ENCODE peak calls at places on chromosomes 2 and 18, in ten cellular contexts. S is activated CD4-positive, alpha-beta T cell treated with anti-CD3 and anti-CD28 coated beads for 36 hours; O is upper lobe of right lung; M is stimulated activated naive CD8-positive, alpha-beta T cell treated with anti-CD3 and anti-CD28 coated beads, Interleukin-15, amount 100 ng/mL, for 72 hours; T is body of pancreas; V is T-cell; U is Panc1; E is naive thymus-derived CD8-positive, alpha-beta T cell; R is heart left ventricle; Y is heart right ventricle. W is an unnamed sample.

GRCh38 chr2:163465440-163465839 is 270.4 kb downstream of the FIGN start:
- ATAC-seq in S (no peak), O (no peak), M (no peak), T (no peak), V (no peak), U (peak; percentile 63), E (no peak), R (peak; percentile 62), Y (peak; percentile 78), W (peak; percentile 82)

GRCh38 chr2:12151716-12152115 is 405.3 kb downstream of the LPIN1 start:
- ATAC-seq in S (no peak), O (no peak), M (no peak), T (no peak), V (no peak), U (no peak), E (no peak), R (no peak), Y (no peak), W (no peak)

GRCh38 chr2:167792126-167792525 is 455.3 kb downstream of the STK39 start:
- ATAC-seq in S (no peak), O (no peak), M (no peak), T (no peak), V (no peak), U (no peak), E (no peak), R (no peak), Y (no peak), W (no peak)

GRCh38 chr2:39920318-39920775 is 141.3 kb upstream of the THUMPD2 start:
- ATAC-seq in S (peak; percentile 63), O (no peak), M (peak; percentile 58), T (no peak), V (peak; percentile 18), U (no peak), E (peak; percentile 12), R (no peak), Y (no peak), W (no peak)

GRCh38 chr18:40769786-40770185 is 1185.2 kb upstream of the PIK3C3 start:
- ATAC-seq in S (no peak), O (no peak), M (no peak), T (no peak), V (no peak), U (no peak), E (no peak), R (no peak), Y (no peak), W (no peak)

GRCh38 chr2:60283633-60284032 is 269.8 kb downstream of the BCL11A start:
- ATAC-seq in S (no peak), O (no peak), M (no peak), T (no peak), V (no peak), U (no peak), E (no peak), R (peak; percentile 59), Y (peak; percentile 41), W (no peak)

GRCh38 chr2:232398293-232399034 is 8.2 kb upstream of the ALPG start:
- ATAC-seq in S (no peak), O (no peak), M (no peak), T (no peak), V (no peak), U (no peak), E (no peak), R (no peak), Y (no peak), W (no peak)

GRCh38 chr2:101991731-101992145 is at the start of gene IL1R2:
- ATAC-seq in S (peak; percentile 47), O (peak; percentile 84), M (no peak), T (peak; percentile 59), V (no peak), U (no peak), E (no peak), R (peak; percentile 81), Y (peak; percentile 57), W (no peak)

GRCh38 chr2:69735696-69736095 is 6.2 kb upstream of the ANXA4 start:
- ATAC-seq in S (no peak), O (peak; percentile 9), M (no peak), T (peak; percentile 58), V (no peak), U (no peak), E (no peak), R (no peak), Y (no peak), W (no peak)

GRCh38 chr2:117485588-117485987 is 328.9 kb upstream of the DDX18 start:
- ATAC-seq in S (no peak), O (no peak), M (no peak), T (no peak), V (no peak), U (no peak), E (no peak), R (no peak), Y (no peak), W (no peak)

GRCh38 chr2:236642584-236643291 is 73.1 kb downstream of the ACKR3 start:
- ATAC-seq in S (no peak), O (peak; percentile 89), M (no peak), T (peak; percentile 49), V (no peak), U (no peak), E (no peak), R (peak; percentile 94), Y (peak; percentile 93), W (no peak)

GRCh38 chr2:120323214-120323613 is 22.7 kb upstream of the INHBB start:
- ATAC-seq in S (no peak), O (peak; percentile 28), M (no peak), T (peak; percentile 95), V (no peak), U (no peak), E (no peak), R (peak; percentile 82), Y (peak; percentile 93), W (no peak)

GRCh38 chr2:160132761-160133160 is 67.3 kb downstream of the ITGB6 start:
- ATAC-seq in S (no peak), O (no peak), M (no peak), T (no peak), V (no peak), U (no peak), E (no peak), R (no peak), Y (no peak), W (no peak)

GRCh38 chr18:9094307-9095226 is 7.9 kb upstream of the NDUFV2 start:
- ATAC-seq in S (peak; percentile 55), O (no peak), M (peak; percentile 64), T (no peak), V (no peak), U (no peak), E (no peak), R (no peak), Y (no peak), W (no peak)

GRCh38 chr2:187461294-187462261 is 13.5 kb upstream of the CALCRL start:
- ATAC-seq in S (no peak), O (peak; percentile 65), M (no peak), T (peak; percentile 93), V (no peak), U (no peak), E (no peak), R (peak; percentile 74), Y (peak; percentile 96), W (no peak)

GRCh38 chr18:57230861-57231260 is 84.0 kb downstream of the BOD1L2 start:
- ATAC-seq in S (no peak), O (no peak), M (no peak), T (no peak), V (no peak), U (no peak), E (no peak), R (no peak), Y (no peak), W (no peak)

GRCh38 chr2:39435974-39436591 is 1.0 kb downstream of the MAP4K3 start:
- ATAC-seq in S (no peak), O (no peak), M (peak; percentile 1), T (no peak), V (no peak), U (peak; percentile 1), E (no peak), R (peak; percentile 60), Y (peak; percentile 27), W (peak; percentile 58)

GRCh38 chr2:203436496-203436895 is 98.6 kb downstream of the RAPH1 start:
- ATAC-seq in S (no peak), O (no peak), M (no peak), T (no peak), V (no peak), U (no peak), E (no peak), R (no peak), Y (no peak), W (no peak)

GRCh38 chr2:227460833-227461232 is 11.1 kb upstream of the AGFG1 start:
- ATAC-seq in S (peak; percentile 34), O (no peak), M (peak; percentile 11), T (no peak), V (no peak), U (no peak), E (no peak), R (no peak), Y (no peak), W (no peak)

GRCh38 chr2:52431352-52431760 is 1336.2 kb upstream of the CHAC2 start:
- ATAC-seq in S (no peak), O (no peak), M (no peak), T (no peak), V (no peak), U (no peak), E (no peak), R (no peak), Y (no peak), W (no peak)

GRCh38 chr18:36420826-36421225 is 123.3 kb downstream of the FHOD3 start:
- ATAC-seq in S (no peak), O (no peak), M (no peak), T (no peak), V (no peak), U (no peak), E (no peak), R (peak; percentile 47), Y (peak; percentile 43), W (peak; percentile 40)

GRCh38 chr18:76971149-76971548 is 148.8 kb downstream of the ZNF236 start:
- ATAC-seq in S (peak; percentile 33), O (no peak), M (no peak), T (no peak), V (no peak), U (no peak), E (no peak), R (no peak), Y (no peak), W (no peak)